ENCODE peak calls at places on chromosomes 5 and 9, in seven cellular contexts. J, E, Y, B, T, X and F are unnamed samples. For H3K27me3, the result is how much of the 10 kb centered on the place peaks cover.

GRCh38 chr5:178238711-178239592 is 6.3 kb upstream of the PHYKPL start:
- DNase-seq in J (peak), E (no peak), Y (no peak), B (no peak), T (no peak), X (no peak), F (no peak)

GRCh38 chr5:115386657-115387056 is 90.2 kb upstream of the CCDC112 start:
- DNase-seq in J (no peak), E (no peak), Y (no peak), B (no peak), T (no peak), X (no peak), F (no peak)

GRCh38 chr9:136665704-136666363 is 3.1 kb downstream of the EGFL7 start:
- DNase-seq in J (no peak), E (no peak), Y (no peak), B (peak), T (no peak), X (no peak), F (no peak)

GRCh38 chr9:116873937-116874900 is 187.1 kb downstream of the TRIM32 start:
- DNase-seq in J (no peak), E (no peak), Y (no peak), B (no peak), T (no peak), X (no peak), F (no peak)

GRCh38 chr9:79360387-79361347 is 211.1 kb upstream of the TLE4 start:
- DNase-seq in J (no peak), E (no peak), Y (no peak), B (no peak), T (peak), X (no peak), F (peak)

GRCh38 chr5:181064987-181065386 is 24.9 kb downstream of the BTNL9 start:
- DNase-seq in J (no peak), E (peak), Y (no peak), B (no peak), T (no peak), X (no peak), F (no peak)

GRCh38 chr5:2165203-2165602 is 282.5 kb upstream of the IRX4 start:
- DNase-seq in J (peak), E (peak), Y (no peak), B (no peak), T (no peak), X (no peak), F (no peak)

GRCh38 chr9:3968891-3969290 is 331.0 kb downstream of the GLIS3 start:
- DNase-seq in J (no peak), E (no peak), Y (no peak), B (no peak), T (no peak), X (no peak), F (no peak)

GRCh38 chr9:132166599-132166998 is 4.7 kb downstream of the NTNG2 start:
- DNase-seq in J (no peak), E (no peak), Y (no peak), B (no peak), T (peak), X (no peak), F (no peak)

GRCh38 chr5:93868851-93869250 is 127.5 kb upstream of the POU5F2 start:
- DNase-seq in J (no peak), E (no peak), Y (no peak), B (no peak), T (no peak), X (no peak), F (no peak)

GRCh38 chr5:128341056-128341455 is 197.0 kb downstream of the FBN2 start:
- DNase-seq in J (no peak), E (no peak), Y (no peak), B (no peak), T (no peak), X (no peak), F (no peak)

GRCh38 chr5:81590498-81591384 is 160.2 kb downstream of the SSBP2 start:
- DNase-seq in J (no peak), E (no peak), Y (no peak), B (peak), T (no peak), X (no peak), F (no peak)

GRCh38 chr5:176901260-176902101 is 2.3 kb upstream of the HK3 start:
- DNase-seq in J (peak), E (no peak), Y (no peak), B (no peak), T (no peak), X (no peak), F (no peak)

GRCh38 chr5:140043508-140043872 is 391 bp upstream of the NRG2 start:
- DNase-seq in J (no peak), E (no peak), Y (no peak), B (peak), T (no peak), X (no peak), F (no peak)

GRCh38 chr5:110267714-110268113 is 458.8 kb downstream of the TMEM232 start:
- DNase-seq in J (no peak), E (no peak), Y (no peak), B (no peak), T (no peak), X (no peak), F (no peak)

GRCh38 chr5:65967288-65968066 is 41.1 kb downstream of the ERBIN start:
- DNase-seq in J (no peak), E (no peak), Y (no peak), B (no peak), T (no peak), X (no peak), F (no peak)

DNA sequence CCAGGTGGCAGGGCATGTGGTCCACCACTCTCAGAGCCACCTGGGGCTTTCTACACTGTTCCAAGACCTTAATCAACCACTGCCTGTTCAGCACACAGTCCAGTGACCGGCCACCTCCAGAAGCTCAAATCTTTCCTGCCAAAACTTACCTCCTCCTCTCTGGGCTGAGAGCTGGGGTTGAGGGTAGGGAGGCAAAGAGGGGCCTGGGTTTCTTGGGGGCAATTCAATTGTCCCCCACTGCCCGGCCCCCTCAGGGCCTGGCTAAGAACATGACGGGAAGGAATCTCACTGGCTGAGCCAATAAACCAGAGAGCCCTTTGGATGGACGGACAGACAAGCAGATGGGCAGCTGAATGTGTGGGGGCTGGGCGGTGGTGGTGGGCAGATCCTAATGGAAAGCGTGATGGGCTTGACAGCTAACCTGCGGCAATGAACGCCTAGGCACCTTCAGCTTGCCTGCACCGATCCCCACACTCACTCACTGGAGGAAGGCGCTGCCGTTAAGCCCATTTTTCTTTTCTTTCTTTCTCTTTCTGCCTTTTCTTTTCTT is 5.4 kb downstream of the NR5A1 start:
- DNase-seq in J (no peak), E (no peak), Y (no peak), B (no peak), T (no peak), X (no peak), F (no peak)
- H3K27me3 ChIP-seq in J (under half), E (half or more), Y (half or more), B (half or more), T (under half), X (under half), F (under half)

GRCh38 chr9:129597355-129598088 is 23.4 kb downstream of the C9orf50 start:
- DNase-seq in J (no peak), E (no peak), Y (no peak), B (peak), T (peak), X (peak), F (no peak)

GRCh38 chr9:129595323-129595741 is 25.6 kb downstream of the C9orf50 start:
- DNase-seq in J (no peak), E (no peak), Y (no peak), B (no peak), T (no peak), X (no peak), F (no peak)

GRCh38 chr9:129596541-129597328 is 24.2 kb downstream of the C9orf50 start:
- DNase-seq in J (no peak), E (no peak), Y (peak), B (peak), T (no peak), X (no peak), F (no peak)

GRCh38 chr9:129595903-129596540 is 24.9 kb downstream of the C9orf50 start:
- DNase-seq in J (no peak), E (no peak), Y (no peak), B (no peak), T (no peak), X (no peak), F (no peak)

GRCh38 chr9:129598089-129598596 is 22.8 kb downstream of the C9orf50 start:
- DNase-seq in J (no peak), E (no peak), Y (no peak), B (no peak), T (no peak), X (no peak), F (no peak)
- H3K4me3 ChIP-seq in J (peak), E (peak), Y (peak), B (no peak), T (no peak), X (peak), F (peak)

DNA sequence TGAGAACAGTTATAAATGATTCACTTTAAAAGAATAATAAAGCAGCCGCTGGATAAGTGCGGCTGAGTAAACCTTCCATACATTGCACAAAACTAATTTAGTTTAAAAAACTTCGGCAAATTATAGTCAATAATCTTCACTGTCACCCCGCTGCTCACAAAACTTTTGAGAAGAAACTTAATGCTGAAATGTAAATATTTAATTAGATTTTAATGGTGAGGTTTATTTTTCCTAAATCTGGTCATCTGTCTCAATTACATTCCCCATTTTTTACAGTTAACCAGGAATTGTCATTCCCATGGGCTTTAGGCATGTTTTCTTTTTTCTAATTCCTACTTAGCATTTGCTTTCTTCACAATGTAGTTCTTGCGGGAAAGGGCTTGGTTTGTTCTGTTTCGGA is 169.8 kb downstream of the CAAP1 start:
- DNase-seq in J (no peak), E (no peak), Y (no peak), B (no peak), T (no peak), X (no peak), F (no peak)
- H3K27me3 ChIP-seq in J (under half), E (under half), Y (under half), B (under half), T (under half), X (under half), F (under half)

DNA sequence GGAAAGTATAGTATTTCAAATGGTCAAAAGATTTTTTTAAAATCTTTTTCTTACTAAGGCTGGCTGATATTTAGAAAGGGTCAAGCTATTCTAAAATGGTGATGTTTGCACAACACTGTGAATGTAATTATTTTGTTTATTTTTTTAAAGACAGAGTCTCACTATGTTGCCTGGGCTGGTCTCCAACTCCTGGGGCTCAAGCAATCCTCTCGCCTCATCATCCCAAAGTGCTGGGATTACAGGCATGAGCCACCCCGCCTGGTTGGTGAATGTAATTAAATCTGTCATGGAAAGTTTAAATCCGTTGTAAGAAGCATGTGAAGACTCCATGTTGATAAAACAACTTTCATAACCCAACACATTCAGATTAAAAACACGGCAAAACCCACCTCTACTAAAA is 2.6 kb downstream of the UBTD2 start:
- DNase-seq in J (no peak), E (no peak), Y (no peak), B (no peak), T (no peak), X (no peak), F (no peak)
- H3K4me3 ChIP-seq in J (no peak), E (no peak), Y (peak), B (peak), T (no peak), X (no peak), F (no peak)

GRCh38 chr9:114516913-114517312 is 11.6 kb upstream of the WHRN start:
- DNase-seq in J (no peak), E (no peak), Y (no peak), B (no peak), T (no peak), X (no peak), F (no peak)

GRCh38 chr9:114512337-114512874 is 7.1 kb upstream of the WHRN start:
- DNase-seq in J (no peak), E (no peak), Y (no peak), B (no peak), T (no peak), X (no peak), F (no peak)

GRCh38 chr9:114513952-114514267 is 8.6 kb upstream of the WHRN start:
- DNase-seq in J (no peak), E (no peak), Y (no peak), B (no peak), T (no peak), X (no peak), F (no peak)

GRCh38 chr9:114515528-114515927 is 10.3 kb upstream of the WHRN start:
- DNase-seq in J (no peak), E (no peak), Y (no peak), B (no peak), T (no peak), X (no peak), F (no peak)

GRCh38 chr9:114513050-114513951 is 8.0 kb upstream of the WHRN start:
- DNase-seq in J (no peak), E (no peak), Y (no peak), B (no peak), T (peak), X (no peak), F (no peak)
- H3K27me3 ChIP-seq in J (under half), E (under half), Y (under half), B (under half), T (under half), X (under half), F (under half)

GRCh38 chr9:5510991-5511390 is 660 bp downstream of the PDCD1LG2 start:
- DNase-seq in J (no peak), E (no peak), Y (no peak), B (no peak), T (no peak), X (no peak), F (no peak)
- H3K4me3 ChIP-seq in J (peak), E (peak), Y (peak), B (no peak), T (peak), X (no peak), F (no peak)

GRCh38 chr5:170200876-170201275 is 31.9 kb upstream of the C5orf58 start:
- DNase-seq in J (no peak), E (no peak), Y (no peak), B (no peak), T (no peak), X (no peak), F (no peak)

GRCh38 chr5:170195876-170196275 is 36.9 kb upstream of the C5orf58 start:
- DNase-seq in J (no peak), E (no peak), Y (no peak), B (no peak), T (no peak), X (no peak), F (no peak)

GRCh38 chr5:170206958-170207357 is 25.8 kb upstream of the C5orf58 start:
- DNase-seq in J (no peak), E (no peak), Y (no peak), B (no peak), T (no peak), X (no peak), F (no peak)

GRCh38 chr5:170201311-170201710 is 31.5 kb upstream of the C5orf58 start:
- DNase-seq in J (no peak), E (no peak), Y (no peak), B (no peak), T (no peak), X (no peak), F (no peak)
- H3K27me3 ChIP-seq in J (under half), E (under half), Y (under half), B (under half), T (under half), X (under half), F (under half)

DNA sequence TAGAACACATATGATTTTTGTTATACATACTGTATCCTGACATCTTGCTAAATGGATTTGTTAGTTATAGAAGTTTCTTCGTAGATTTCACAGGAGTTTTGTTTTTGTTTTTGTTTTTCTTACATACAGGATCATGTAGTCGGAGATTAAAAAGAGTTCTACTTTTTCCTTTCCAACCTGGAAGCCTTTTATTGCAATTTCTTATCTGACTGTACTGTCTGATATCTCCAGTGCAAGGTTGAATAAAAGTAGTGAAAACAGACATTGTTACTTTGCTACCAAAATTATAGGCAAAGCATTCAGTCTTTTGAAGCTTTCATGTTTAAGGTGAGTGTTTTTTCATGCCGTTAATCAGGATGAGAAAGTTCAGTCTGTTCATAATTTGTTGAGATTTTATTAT is 117.4 kb upstream of the PRSS3 start:
- DNase-seq in J (no peak), E (no peak), Y (no peak), B (no peak), T (no peak), X (no peak), F (no peak)
- H3K4me3 ChIP-seq in J (no peak), E (no peak), Y (no peak), B (peak), T (no peak), X (no peak), F (no peak)

GRCh38 chr5:146327471-146327870 is 11.2 kb upstream of the POU4F3 start:
- DNase-seq in J (no peak), E (no peak), Y (no peak), B (no peak), T (no peak), X (no peak), F (no peak)

GRCh38 chr5:146334074-146334533 is 4.5 kb upstream of the POU4F3 start:
- DNase-seq in J (no peak), E (no peak), Y (no peak), B (no peak), T (no peak), X (no peak), F (no peak)

GRCh38 chr5:146331257-146331822 is 7.3 kb upstream of the POU4F3 start:
- DNase-seq in J (no peak), E (no peak), Y (no peak), B (no peak), T (no peak), X (no peak), F (no peak)

GRCh38 chr5:146329697-146330096 is 8.9 kb upstream of the POU4F3 start:
- DNase-seq in J (no peak), E (no peak), Y (no peak), B (no peak), T (no peak), X (no peak), F (no peak)
- H3K27me3 ChIP-seq in J (under half), E (under half), Y (under half), B (half or more), T (under half), X (under half), F (under half)

GRCh38 chr5:624951-625230 is 12.8 kb downstream of the CEP72 start:
- DNase-seq in J (no peak), E (peak), Y (no peak), B (no peak), T (no peak), X (no peak), F (no peak)

GRCh38 chr5:623531-623930 is 11.4 kb downstream of the CEP72 start:
- DNase-seq in J (no peak), E (peak), Y (no peak), B (no peak), T (no peak), X (no peak), F (no peak)

GRCh38 chr5:624118-624950 is 12.2 kb downstream of the CEP72 start:
- DNase-seq in J (no peak), E (peak), Y (no peak), B (no peak), T (no peak), X (no peak), F (no peak)

GRCh38 chr5:626850-627249 is 14.7 kb downstream of the CEP72 start:
- DNase-seq in J (no peak), E (peak), Y (no peak), B (no peak), T (no peak), X (no peak), F (no peak)

GRCh38 chr5:625516-625915 is 13.4 kb downstream of the CEP72 start:
- DNase-seq in J (no peak), E (peak), Y (no peak), B (no peak), T (no peak), X (no peak), F (no peak)
- H3K4me3 ChIP-seq in J (no peak), E (no peak), Y (no peak), B (no peak), T (no peak), X (no peak), F (no peak)